ENCODE peak calls at places on chromosomes 6 and 20, in eight cellular contexts. A, Y, K, M, Q, D, U and J are unnamed samples.

GRCh38 chr6:167572106-167572505 is 247.2 kb downstream of the TTLL2 start:
- DNase-seq in D (no peak), A (no peak), Q (no peak), M (no peak), Y (no peak), K (no peak), U (no peak), J (no peak)

GRCh38 chr6:53426544-53427270 is 78.0 kb upstream of the ELOVL5 start:
- DNase-seq in K (no peak), A (no peak), Q (no peak), D (no peak), M (no peak), Y (no peak), U (no peak), J (no peak)

GRCh38 chr20:54062812-54063280 is 7.5 kb downstream of the BCAS1 start:
- DNase-seq in Q (peak; percentile 75), U (no peak), A (peak; percentile 75), D (peak; percentile 0), Y (peak; percentile 65), M (no peak), K (peak; percentile 22), J (peak; percentile 53)

GRCh38 chr20:49558826-49559225 is 9.1 kb downstream of the PTGIS start:
- DNase-seq in M (no peak), A (no peak), D (no peak), Q (no peak), Y (no peak), K (no peak), U (peak; percentile 1), J (no peak)

GRCh38 chr6:148776321-148776966 is 29.6 kb downstream of the UST start:
- DNase-seq in Y (peak; percentile 85), Q (peak; percentile 89), M (peak; percentile 39), D (no peak), U (no peak), A (peak; percentile 33), K (no peak), J (peak; percentile 38)

GRCh38 chr20:1894471-1894950 is 696 bp upstream of the SIRPA start:
- DNase-seq in D (no peak), A (no peak), U (peak; percentile 59), K (no peak), Y (peak; percentile 35), M (no peak), Q (peak; percentile 72), J (no peak)

GRCh38 chr6:132513821-132514545 is 1.1 kb upstream of the STX7 start:
- DNase-seq in D (no peak), Y (peak; percentile 68), U (no peak), K (no peak), Q (no peak), M (no peak), A (peak; percentile 28), J (no peak)

GRCh38 chr20:6492396-6493055 is 275.0 kb upstream of the BMP2 start:
- DNase-seq in D (no peak), K (no peak), M (no peak), Q (peak; percentile 12), Y (no peak), U (no peak), A (peak; percentile 91), J (no peak)

GRCh38 chr20:14879839-14880238 is 542.4 kb upstream of the FLRT3 start:
- DNase-seq in D (no peak), U (no peak), Y (peak; percentile 22), M (no peak), Q (no peak), K (no peak), A (no peak), J (no peak)

GRCh38 chr6:11493979-11494378 is 43.6 kb upstream of the TMEM170B start:
- DNase-seq in K (no peak), Q (no peak), M (no peak), Y (no peak), D (no peak), A (peak; percentile 45), U (no peak), J (no peak)